ENCODE peak calls at places on chromosome 2, in eight cellular contexts. One of them, this sample, is unnamed.

GRCh38 chr2:40281021-40281940 is 170.6 kb downstream of the SLC8A1 start:
- DNase-seq in IMR-90: peak
- DNase-seq in hippocampal formation: no peak
- DNase-seq in stimulated activated CD4-positive, alpha-beta T cell treated with anti-CD3 and anti-CD28 coated beads, TNF-alpha, amount 100 ng/mL, for 4 hours: no peak
- DNase-seq in activated gamma-delta T cell treated with Interleukin-2 at 50 U/mL for 16 hours: no peak
- DNase-seq in AG08396: peak
- DNase-seq in MCF 10A: peak
- DNase-seq in putamen: no peak
- DNase-seq in this sample: no peak

GRCh38 chr2:213188971-213189899 is 37.8 kb upstream of the IKZF2 start:
- DNase-seq in IMR-90: peak
- DNase-seq in hippocampal formation: no peak
- DNase-seq in stimulated activated CD4-positive, alpha-beta T cell treated with anti-CD3 and anti-CD28 coated beads, TNF-alpha, amount 100 ng/mL, for 4 hours: no peak
- DNase-seq in activated gamma-delta T cell treated with Interleukin-2 at 50 U/mL for 16 hours: no peak
- DNase-seq in AG08396: peak
- DNase-seq in MCF 10A: no peak
- DNase-seq in putamen: no peak
- DNase-seq in this sample: no peak

GRCh38 chr2:172674034-172674967 is 61.3 kb upstream of the RAPGEF4 start:
- DNase-seq in IMR-90: no peak
- DNase-seq in hippocampal formation: no peak
- DNase-seq in stimulated activated CD4-positive, alpha-beta T cell treated with anti-CD3 and anti-CD28 coated beads, TNF-alpha, amount 100 ng/mL, for 4 hours: no peak
- DNase-seq in activated gamma-delta T cell treated with Interleukin-2 at 50 U/mL for 16 hours: peak
- DNase-seq in AG08396: no peak
- DNase-seq in MCF 10A: no peak
- DNase-seq in putamen: no peak
- DNase-seq in this sample: no peak

GRCh38 chr2:126637393-126637792 is 18.6 kb upstream of the GYPC start:
- DNase-seq in IMR-90: no peak
- DNase-seq in hippocampal formation: no peak
- DNase-seq in stimulated activated CD4-positive, alpha-beta T cell treated with anti-CD3 and anti-CD28 coated beads, TNF-alpha, amount 100 ng/mL, for 4 hours: no peak
- DNase-seq in activated gamma-delta T cell treated with Interleukin-2 at 50 U/mL for 16 hours: no peak
- DNase-seq in AG08396: no peak
- DNase-seq in MCF 10A: no peak
- DNase-seq in putamen: no peak
- DNase-seq in this sample: no peak

GRCh38 chr2:142033393-142033792 is 97.4 kb downstream of the LRP1B start:
- DNase-seq in IMR-90: no peak
- DNase-seq in hippocampal formation: no peak
- DNase-seq in stimulated activated CD4-positive, alpha-beta T cell treated with anti-CD3 and anti-CD28 coated beads, TNF-alpha, amount 100 ng/mL, for 4 hours: no peak
- DNase-seq in activated gamma-delta T cell treated with Interleukin-2 at 50 U/mL for 16 hours: no peak
- DNase-seq in AG08396: no peak
- DNase-seq in MCF 10A: no peak
- DNase-seq in putamen: no peak
- DNase-seq in this sample: no peak

GRCh38 chr2:18284331-18284730 is 276.1 kb downstream of the RDH14 start:
- DNase-seq in IMR-90: peak
- DNase-seq in hippocampal formation: no peak
- DNase-seq in stimulated activated CD4-positive, alpha-beta T cell treated with anti-CD3 and anti-CD28 coated beads, TNF-alpha, amount 100 ng/mL, for 4 hours: no peak
- DNase-seq in activated gamma-delta T cell treated with Interleukin-2 at 50 U/mL for 16 hours: no peak
- DNase-seq in AG08396: no peak
- DNase-seq in MCF 10A: peak
- DNase-seq in putamen: no peak
- DNase-seq in this sample: no peak

GRCh38 chr2:11851881-11852280 is 105.4 kb downstream of the LPIN1 start:
- DNase-seq in IMR-90: no peak
- DNase-seq in hippocampal formation: no peak
- DNase-seq in stimulated activated CD4-positive, alpha-beta T cell treated with anti-CD3 and anti-CD28 coated beads, TNF-alpha, amount 100 ng/mL, for 4 hours: no peak
- DNase-seq in activated gamma-delta T cell treated with Interleukin-2 at 50 U/mL for 16 hours: no peak
- DNase-seq in AG08396: no peak
- DNase-seq in MCF 10A: no peak
- DNase-seq in putamen: no peak
- DNase-seq in this sample: no peak

GRCh38 chr2:98032086-98032485 is 36.3 kb upstream of the TMEM131 start:
- DNase-seq in IMR-90: no peak
- DNase-seq in hippocampal formation: no peak
- DNase-seq in stimulated activated CD4-positive, alpha-beta T cell treated with anti-CD3 and anti-CD28 coated beads, TNF-alpha, amount 100 ng/mL, for 4 hours: no peak
- DNase-seq in activated gamma-delta T cell treated with Interleukin-2 at 50 U/mL for 16 hours: no peak
- DNase-seq in AG08396: no peak
- DNase-seq in MCF 10A: no peak
- DNase-seq in putamen: no peak
- DNase-seq in this sample: no peak

GRCh38 chr2:168564641-168565040 is 108.6 kb downstream of the CERS6 start:
- DNase-seq in IMR-90: no peak
- DNase-seq in hippocampal formation: no peak
- DNase-seq in stimulated activated CD4-positive, alpha-beta T cell treated with anti-CD3 and anti-CD28 coated beads, TNF-alpha, amount 100 ng/mL, for 4 hours: no peak
- DNase-seq in activated gamma-delta T cell treated with Interleukin-2 at 50 U/mL for 16 hours: no peak
- DNase-seq in AG08396: no peak
- DNase-seq in MCF 10A: no peak
- DNase-seq in putamen: no peak
- DNase-seq in this sample: no peak

GRCh38 chr2:60707750-60708371 is 48.2 kb upstream of the PAPOLG start:
- DNase-seq in IMR-90: peak
- DNase-seq in hippocampal formation: no peak
- DNase-seq in stimulated activated CD4-positive, alpha-beta T cell treated with anti-CD3 and anti-CD28 coated beads, TNF-alpha, amount 100 ng/mL, for 4 hours: no peak
- DNase-seq in activated gamma-delta T cell treated with Interleukin-2 at 50 U/mL for 16 hours: no peak
- DNase-seq in AG08396: peak
- DNase-seq in MCF 10A: peak
- DNase-seq in putamen: peak
- DNase-seq in this sample: peak

GRCh38 chr2:241121008-241121407 is 18.9 kb upstream of the MTERF4 start:
- DNase-seq in IMR-90: no peak
- DNase-seq in hippocampal formation: no peak
- DNase-seq in stimulated activated CD4-positive, alpha-beta T cell treated with anti-CD3 and anti-CD28 coated beads, TNF-alpha, amount 100 ng/mL, for 4 hours: no peak
- DNase-seq in activated gamma-delta T cell treated with Interleukin-2 at 50 U/mL for 16 hours: no peak
- DNase-seq in AG08396: no peak
- DNase-seq in MCF 10A: no peak
- DNase-seq in putamen: no peak
- DNase-seq in this sample: no peak

GRCh38 chr2:195694553-195694952 is 37.5 kb downstream of the SLC39A10 start:
- DNase-seq in IMR-90: no peak
- DNase-seq in hippocampal formation: no peak
- DNase-seq in stimulated activated CD4-positive, alpha-beta T cell treated with anti-CD3 and anti-CD28 coated beads, TNF-alpha, amount 100 ng/mL, for 4 hours: no peak
- DNase-seq in activated gamma-delta T cell treated with Interleukin-2 at 50 U/mL for 16 hours: no peak
- DNase-seq in AG08396: no peak
- DNase-seq in MCF 10A: no peak
- DNase-seq in putamen: no peak
- DNase-seq in this sample: no peak

GRCh38 chr2:165432234-165432966 is 37.1 kb upstream of the CSRNP3 start:
- DNase-seq in IMR-90: no peak
- DNase-seq in hippocampal formation: no peak
- DNase-seq in stimulated activated CD4-positive, alpha-beta T cell treated with anti-CD3 and anti-CD28 coated beads, TNF-alpha, amount 100 ng/mL, for 4 hours: no peak
- DNase-seq in activated gamma-delta T cell treated with Interleukin-2 at 50 U/mL for 16 hours: no peak
- DNase-seq in AG08396: no peak
- DNase-seq in MCF 10A: no peak
- DNase-seq in putamen: no peak
- DNase-seq in this sample: no peak

GRCh38 chr2:584863-585823 is 92.1 kb downstream of the TMEM18 start:
- DNase-seq in IMR-90: no peak
- DNase-seq in hippocampal formation: no peak
- DNase-seq in stimulated activated CD4-positive, alpha-beta T cell treated with anti-CD3 and anti-CD28 coated beads, TNF-alpha, amount 100 ng/mL, for 4 hours: peak
- DNase-seq in activated gamma-delta T cell treated with Interleukin-2 at 50 U/mL for 16 hours: peak
- DNase-seq in AG08396: no peak
- DNase-seq in MCF 10A: no peak
- DNase-seq in putamen: no peak
- DNase-seq in this sample: peak

GRCh38 chr2:155250800-155251199 is 552.3 kb downstream of the KCNJ3 start:
- DNase-seq in IMR-90: no peak
- DNase-seq in hippocampal formation: no peak
- DNase-seq in stimulated activated CD4-positive, alpha-beta T cell treated with anti-CD3 and anti-CD28 coated beads, TNF-alpha, amount 100 ng/mL, for 4 hours: no peak
- DNase-seq in activated gamma-delta T cell treated with Interleukin-2 at 50 U/mL for 16 hours: no peak
- DNase-seq in AG08396: no peak
- DNase-seq in MCF 10A: peak
- DNase-seq in putamen: peak
- DNase-seq in this sample: no peak

GRCh38 chr2:178553047-178553446 is 72.8 kb downstream of the PLEKHA3 start:
- DNase-seq in IMR-90: peak
- DNase-seq in hippocampal formation: no peak
- DNase-seq in stimulated activated CD4-positive, alpha-beta T cell treated with anti-CD3 and anti-CD28 coated beads, TNF-alpha, amount 100 ng/mL, for 4 hours: no peak
- DNase-seq in activated gamma-delta T cell treated with Interleukin-2 at 50 U/mL for 16 hours: no peak
- DNase-seq in AG08396: peak
- DNase-seq in MCF 10A: peak
- DNase-seq in putamen: peak
- DNase-seq in this sample: no peak

GRCh38 chr2:164910091-164910899 is 45.0 kb downstream of the SLC38A11 start:
- DNase-seq in IMR-90: peak
- DNase-seq in hippocampal formation: no peak
- DNase-seq in stimulated activated CD4-positive, alpha-beta T cell treated with anti-CD3 and anti-CD28 coated beads, TNF-alpha, amount 100 ng/mL, for 4 hours: no peak
- DNase-seq in activated gamma-delta T cell treated with Interleukin-2 at 50 U/mL for 16 hours: no peak
- DNase-seq in AG08396: no peak
- DNase-seq in MCF 10A: peak
- DNase-seq in putamen: no peak
- DNase-seq in this sample: no peak

GRCh38 chr2:20599861-20600461 is 50.9 kb downstream of the HS1BP3 start:
- DNase-seq in IMR-90: no peak
- DNase-seq in hippocampal formation: peak
- DNase-seq in stimulated activated CD4-positive, alpha-beta T cell treated with anti-CD3 and anti-CD28 coated beads, TNF-alpha, amount 100 ng/mL, for 4 hours: no peak
- DNase-seq in activated gamma-delta T cell treated with Interleukin-2 at 50 U/mL for 16 hours: no peak
- DNase-seq in AG08396: no peak
- DNase-seq in MCF 10A: no peak
- DNase-seq in putamen: peak
- DNase-seq in this sample: no peak

GRCh38 chr2:186503827-186504606 is 18.0 kb downstream of the ZC3H15 start:
- DNase-seq in IMR-90: peak
- DNase-seq in hippocampal formation: no peak
- DNase-seq in stimulated activated CD4-positive, alpha-beta T cell treated with anti-CD3 and anti-CD28 coated beads, TNF-alpha, amount 100 ng/mL, for 4 hours: no peak
- DNase-seq in activated gamma-delta T cell treated with Interleukin-2 at 50 U/mL for 16 hours: no peak
- DNase-seq in AG08396: no peak
- DNase-seq in MCF 10A: peak
- DNase-seq in putamen: no peak
- DNase-seq in this sample: peak

GRCh38 chr2:9782197-9782719 is 61.0 kb upstream of the TAF1B start:
- DNase-seq in IMR-90: no peak
- DNase-seq in hippocampal formation: no peak
- DNase-seq in stimulated activated CD4-positive, alpha-beta T cell treated with anti-CD3 and anti-CD28 coated beads, TNF-alpha, amount 100 ng/mL, for 4 hours: peak
- DNase-seq in activated gamma-delta T cell treated with Interleukin-2 at 50 U/mL for 16 hours: peak
- DNase-seq in AG08396: no peak
- DNase-seq in MCF 10A: peak
- DNase-seq in putamen: no peak
- DNase-seq in this sample: peak

GRCh38 chr2:239181074-239181581 is 219.7 kb downstream of the HDAC4 start:
- DNase-seq in IMR-90: no peak
- DNase-seq in hippocampal formation: no peak
- DNase-seq in stimulated activated CD4-positive, alpha-beta T cell treated with anti-CD3 and anti-CD28 coated beads, TNF-alpha, amount 100 ng/mL, for 4 hours: no peak
- DNase-seq in activated gamma-delta T cell treated with Interleukin-2 at 50 U/mL for 16 hours: no peak
- DNase-seq in AG08396: no peak
- DNase-seq in MCF 10A: no peak
- DNase-seq in putamen: no peak
- DNase-seq in this sample: no peak

GRCh38 chr2:200077210-200077650 is 121.8 kb downstream of the MAIP1 start:
- DNase-seq in IMR-90: peak
- DNase-seq in hippocampal formation: no peak
- DNase-seq in stimulated activated CD4-positive, alpha-beta T cell treated with anti-CD3 and anti-CD28 coated beads, TNF-alpha, amount 100 ng/mL, for 4 hours: no peak
- DNase-seq in activated gamma-delta T cell treated with Interleukin-2 at 50 U/mL for 16 hours: no peak
- DNase-seq in AG08396: peak
- DNase-seq in MCF 10A: peak
- DNase-seq in putamen: no peak
- DNase-seq in this sample: no peak

GRCh38 chr2:128416366-128416765 is 97.7 kb upstream of the HS6ST1 start:
- DNase-seq in IMR-90: no peak
- DNase-seq in hippocampal formation: no peak
- DNase-seq in stimulated activated CD4-positive, alpha-beta T cell treated with anti-CD3 and anti-CD28 coated beads, TNF-alpha, amount 100 ng/mL, for 4 hours: no peak
- DNase-seq in activated gamma-delta T cell treated with Interleukin-2 at 50 U/mL for 16 hours: no peak
- DNase-seq in AG08396: no peak
- DNase-seq in MCF 10A: no peak
- DNase-seq in putamen: no peak
- DNase-seq in this sample: no peak

GRCh38 chr2:5453648-5454390 is 238.4 kb upstream of the SOX11 start:
- DNase-seq in IMR-90: peak
- DNase-seq in hippocampal formation: no peak
- DNase-seq in stimulated activated CD4-positive, alpha-beta T cell treated with anti-CD3 and anti-CD28 coated beads, TNF-alpha, amount 100 ng/mL, for 4 hours: no peak
- DNase-seq in activated gamma-delta T cell treated with Interleukin-2 at 50 U/mL for 16 hours: no peak
- DNase-seq in AG08396: no peak
- DNase-seq in MCF 10A: peak
- DNase-seq in putamen: no peak
- DNase-seq in this sample: no peak

GRCh38 chr2:24238158-24238557 is 63.3 kb downstream of the FAM228A start:
- DNase-seq in IMR-90: no peak
- DNase-seq in hippocampal formation: no peak
- DNase-seq in stimulated activated CD4-positive, alpha-beta T cell treated with anti-CD3 and anti-CD28 coated beads, TNF-alpha, amount 100 ng/mL, for 4 hours: no peak
- DNase-seq in activated gamma-delta T cell treated with Interleukin-2 at 50 U/mL for 16 hours: no peak
- DNase-seq in AG08396: no peak
- DNase-seq in MCF 10A: no peak
- DNase-seq in putamen: no peak
- DNase-seq in this sample: no peak

GRCh38 chr2:147174824-147175254 is 670.0 kb upstream of the ACVR2A start:
- DNase-seq in IMR-90: no peak
- DNase-seq in hippocampal formation: no peak
- DNase-seq in stimulated activated CD4-positive, alpha-beta T cell treated with anti-CD3 and anti-CD28 coated beads, TNF-alpha, amount 100 ng/mL, for 4 hours: no peak
- DNase-seq in activated gamma-delta T cell treated with Interleukin-2 at 50 U/mL for 16 hours: no peak
- DNase-seq in AG08396: no peak
- DNase-seq in MCF 10A: no peak
- DNase-seq in putamen: no peak
- DNase-seq in this sample: no peak

GRCh38 chr2:240196716-240197438 is 56.4 kb upstream of the OTOS start:
- DNase-seq in IMR-90: no peak
- DNase-seq in hippocampal formation: no peak
- DNase-seq in stimulated activated CD4-positive, alpha-beta T cell treated with anti-CD3 and anti-CD28 coated beads, TNF-alpha, amount 100 ng/mL, for 4 hours: no peak
- DNase-seq in activated gamma-delta T cell treated with Interleukin-2 at 50 U/mL for 16 hours: no peak
- DNase-seq in AG08396: no peak
- DNase-seq in MCF 10A: no peak
- DNase-seq in putamen: no peak
- DNase-seq in this sample: no peak

GRCh38 chr2:68921646-68922045 is 31.0 kb downstream of the GKN2 start:
- DNase-seq in IMR-90: peak
- DNase-seq in hippocampal formation: no peak
- DNase-seq in stimulated activated CD4-positive, alpha-beta T cell treated with anti-CD3 and anti-CD28 coated beads, TNF-alpha, amount 100 ng/mL, for 4 hours: no peak
- DNase-seq in activated gamma-delta T cell treated with Interleukin-2 at 50 U/mL for 16 hours: no peak
- DNase-seq in AG08396: no peak
- DNase-seq in MCF 10A: no peak
- DNase-seq in putamen: no peak
- DNase-seq in this sample: no peak